ENCODE peak calls at places on chromosomes 3 and 15, in five cellular contexts. I, H, W, P and V are unnamed samples.
A peak's percentile ranks its signal among the peaks of the same experiment; 100 is the strongest.

GRCh38 chr3:35758358-35758757 is 119.0 kb downstream of the ARPP21 start:
- ATAC-seq in W (no peak), P (no peak), H (no peak), I (no peak), V (no peak)

GRCh38 chr3:58111513-58112184 is 99.1 kb downstream of the DNASE1L3 start:
- ATAC-seq in W (no peak), H (peak; percentile 82), I (no peak), P (peak; percentile 89), V (peak; percentile 57)

GRCh38 chr15:34808016-34808415 is 12.7 kb upstream of the ACTC1 start:
- ATAC-seq in W (no peak), I (no peak), P (no peak), H (no peak), V (no peak)

GRCh38 chr15:86772369-86773059 is 692.8 kb downstream of the AGBL1 start:
- ATAC-seq in I (no peak), W (no peak), P (peak; percentile 57), H (no peak), V (no peak)

GRCh38 chr3:186683996-186684395 is 18.2 kb downstream of the HRG start:
- ATAC-seq in P (no peak), W (no peak), H (no peak), I (no peak), V (no peak)

GRCh38 chr3:39569095-39569494 is 101.6 kb downstream of the MOBP start:
- ATAC-seq in W (no peak), H (no peak), P (peak; percentile 43), I (peak; percentile 96), V (no peak)

GRCh38 chr3:170075425-170076091 is 37.8 kb downstream of the GPR160 start:
- ATAC-seq in W (no peak), P (no peak), H (no peak), I (no peak), V (no peak)

GRCh38 chr3:197003461-197004385 is 25.9 kb downstream of the MELTF start:
- ATAC-seq in P (peak; percentile 6), W (peak; percentile 3), H (peak; percentile 7), I (no peak), V (peak; percentile 35)

GRCh38 chr3:123147754-123148535 is 53.8 kb upstream of the SEC22A start:
- ATAC-seq in W (no peak), H (no peak), I (no peak), P (peak; percentile 73), V (no peak)

GRCh38 chr3:31043184-31043819 is 148.8 kb upstream of the GADL1 start:
- ATAC-seq in H (no peak), I (no peak), P (no peak), W (no peak), V (peak; percentile 54)

GRCh38 chr3:170862618-170863374 is 7.2 kb downstream of the RPL22L1 start:
- ATAC-seq in I (no peak), W (peak; percentile 6), P (peak; percentile 50), H (no peak), V (no peak)

GRCh38 chr3:179079537-179079936 is 7.9 kb upstream of the ZMAT3 start:
- ATAC-seq in P (no peak), W (no peak), I (no peak), H (no peak), V (peak; percentile 68)

GRCh38 chr3:52438579-52439425 is 6.1 kb downstream of the SEMA3G start:
- ATAC-seq in H (no peak), P (no peak), W (no peak), I (no peak), V (no peak)

GRCh38 chr3:146156060-146156459 is 4.9 kb downstream of the PLOD2 start:
- ATAC-seq in P (no peak), I (no peak), W (no peak), H (no peak), V (no peak)

GRCh38 chr3:184603156-184604030 is 41.8 kb downstream of the EPHB3 start:
- ATAC-seq in W (no peak), I (no peak), P (no peak), H (no peak), V (no peak)

GRCh38 chr3:100941451-100941850 is 51.8 kb downstream of the ABI3BP start:
- ATAC-seq in I (no peak), P (no peak), H (no peak), W (no peak), V (no peak)

GRCh38 chr3:160413613-160414248 is 14.3 kb downstream of the SMC4 start:
- ATAC-seq in W (peak; percentile 82), P (peak; percentile 95), H (peak; percentile 72), I (no peak), V (peak; percentile 70)

GRCh38 chr3:46059432-46059831 is 32.1 kb upstream of the XCR1 start:
- ATAC-seq in I (no peak), H (peak; percentile 91), P (peak; percentile 68), W (no peak), V (no peak)

GRCh38 chr15:43095708-43096347 is 10.0 kb downstream of the UBR1 start:
- ATAC-seq in I (no peak), H (peak; percentile 64), W (no peak), P (no peak), V (peak; percentile 56)

GRCh38 chr3:61237858-61238257 is 13.4 kb downstream of the FHIT start:
- ATAC-seq in I (no peak), H (peak; percentile 56), P (no peak), W (no peak), V (no peak)

GRCh38 chr3:134795776-134796312 is 784 bp downstream of the EPHB1 start:
- ATAC-seq in W (peak; percentile 37), P (no peak), I (peak; percentile 16), H (peak; percentile 16), V (no peak)

GRCh38 chr3:30408105-30408557 is 198.3 kb upstream of the TGFBR2 start:
- ATAC-seq in W (no peak), H (no peak), P (no peak), I (no peak), V (no peak)

GRCh38 chr3:4976109-4976508 is 3.1 kb upstream of the BHLHE40 start:
- ATAC-seq in P (peak; percentile 4), W (no peak), H (peak; percentile 15), I (no peak), V (no peak)

GRCh38 chr3:64916192-64916798 is 228.5 kb upstream of the ADAMTS9 start:
- ATAC-seq in H (no peak), I (peak; percentile 61), P (no peak), W (no peak), V (no peak)

GRCh38 chr3:72475258-72476138 is 372.7 kb downstream of the SHQ1 start:
- ATAC-seq in H (peak; percentile 40), W (no peak), I (no peak), P (no peak), V (peak; percentile 79)